ENCODE peak calls at places on chromosome 13, in five cellular contexts. One of them, this sample, is unnamed.
A peak's percentile ranks its signal among the peaks of the same experiment; 100 is the strongest.

GRCh38 chr13:109743706-109744453 is 42.5 kb downstream of the IRS2 start:
- DNase-seq in T-helper 22 cell: no peak
- DNase-seq in stimulated activated CD4-positive, alpha-beta T cell treated with anti-CD3 and anti-CD28 coated beads, TNF-alpha, amount 100 ng/mL, for 48 hours: no peak
- DNase-seq in AG09319: no peak
- DNase-seq in GOT3: no peak
- DNase-seq in this sample: no peak

GRCh38 chr13:40787062-40787461 is 2.3 kb upstream of the SLC25A15 start:
- DNase-seq in T-helper 22 cell: no peak
- DNase-seq in GOT3: no peak
- DNase-seq in AG09319: no peak
- DNase-seq in stimulated activated CD4-positive, alpha-beta T cell treated with anti-CD3 and anti-CD28 coated beads, TNF-alpha, amount 100 ng/mL, for 48 hours: no peak
- DNase-seq in this sample: no peak

GRCh38 chr13:98411617-98412310 is 165.1 kb downstream of the STK24 start:
- DNase-seq in GOT3: no peak
- DNase-seq in stimulated activated CD4-positive, alpha-beta T cell treated with anti-CD3 and anti-CD28 coated beads, TNF-alpha, amount 100 ng/mL, for 48 hours: no peak
- DNase-seq in AG09319: no peak
- DNase-seq in T-helper 22 cell: no peak
- DNase-seq in this sample: no peak

GRCh38 chr13:26695360-26695705 is 65.3 kb downstream of the GPR12 start:
- DNase-seq in stimulated activated CD4-positive, alpha-beta T cell treated with anti-CD3 and anti-CD28 coated beads, TNF-alpha, amount 100 ng/mL, for 48 hours: no peak
- DNase-seq in GOT3: no peak
- DNase-seq in AG09319: no peak
- DNase-seq in T-helper 22 cell: no peak
- DNase-seq in this sample: no peak

GRCh38 chr13:34040863-34041262 is 222.9 kb downstream of the RFC3 start:
- DNase-seq in T-helper 22 cell: no peak
- DNase-seq in AG09319: no peak
- DNase-seq in stimulated activated CD4-positive, alpha-beta T cell treated with anti-CD3 and anti-CD28 coated beads, TNF-alpha, amount 100 ng/mL, for 48 hours: no peak
- DNase-seq in GOT3: no peak
- DNase-seq in this sample: no peak

GRCh38 chr13:24650157-24650556 is 30.1 kb upstream of the ATP12A start:
- DNase-seq in stimulated activated CD4-positive, alpha-beta T cell treated with anti-CD3 and anti-CD28 coated beads, TNF-alpha, amount 100 ng/mL, for 48 hours: no peak
- DNase-seq in AG09319: peak; percentile 72
- DNase-seq in T-helper 22 cell: no peak
- DNase-seq in GOT3: no peak
- DNase-seq in this sample: no peak

GRCh38 chr13:76638160-76638559 is 248.0 kb downstream of the KCTD12 start:
- DNase-seq in GOT3: no peak
- DNase-seq in AG09319: no peak
- DNase-seq in T-helper 22 cell: no peak
- DNase-seq in stimulated activated CD4-positive, alpha-beta T cell treated with anti-CD3 and anti-CD28 coated beads, TNF-alpha, amount 100 ng/mL, for 48 hours: no peak
- DNase-seq in this sample: no peak

GRCh38 chr13:46992383-46992952 is 95.6 kb upstream of the HTR2A start:
- DNase-seq in stimulated activated CD4-positive, alpha-beta T cell treated with anti-CD3 and anti-CD28 coated beads, TNF-alpha, amount 100 ng/mL, for 48 hours: no peak
- DNase-seq in T-helper 22 cell: no peak
- DNase-seq in GOT3: no peak
- DNase-seq in AG09319: no peak
- DNase-seq in this sample: no peak

GRCh38 chr13:32001392-32001768 is 30.2 kb upstream of the FRY start:
- DNase-seq in GOT3: no peak
- DNase-seq in T-helper 22 cell: no peak
- DNase-seq in AG09319: peak; percentile 14
- DNase-seq in stimulated activated CD4-positive, alpha-beta T cell treated with anti-CD3 and anti-CD28 coated beads, TNF-alpha, amount 100 ng/mL, for 48 hours: no peak
- DNase-seq in this sample: no peak

GRCh38 chr13:97194473-97194872 is 27.7 kb upstream of the MBNL2 start:
- DNase-seq in GOT3: no peak
- DNase-seq in T-helper 22 cell: no peak
- DNase-seq in stimulated activated CD4-positive, alpha-beta T cell treated with anti-CD3 and anti-CD28 coated beads, TNF-alpha, amount 100 ng/mL, for 48 hours: no peak
- DNase-seq in AG09319: no peak
- DNase-seq in this sample: peak; percentile 90

GRCh38 chr13:65856464-65856863 is 1373.7 kb downstream of the PCDH9 start:
- DNase-seq in T-helper 22 cell: no peak
- DNase-seq in GOT3: no peak
- DNase-seq in stimulated activated CD4-positive, alpha-beta T cell treated with anti-CD3 and anti-CD28 coated beads, TNF-alpha, amount 100 ng/mL, for 48 hours: no peak
- DNase-seq in AG09319: no peak
- DNase-seq in this sample: no peak

GRCh38 chr13:19597523-19597922 is 35.9 kb upstream of the MPHOSPH8 start:
- DNase-seq in T-helper 22 cell: no peak
- DNase-seq in AG09319: no peak
- DNase-seq in GOT3: no peak
- DNase-seq in stimulated activated CD4-positive, alpha-beta T cell treated with anti-CD3 and anti-CD28 coated beads, TNF-alpha, amount 100 ng/mL, for 48 hours: no peak
- DNase-seq in this sample: no peak

GRCh38 chr13:111900390-111901180 is 166.4 kb upstream of the SOX1 start:
- DNase-seq in GOT3: no peak
- DNase-seq in stimulated activated CD4-positive, alpha-beta T cell treated with anti-CD3 and anti-CD28 coated beads, TNF-alpha, amount 100 ng/mL, for 48 hours: no peak
- DNase-seq in T-helper 22 cell: no peak
- DNase-seq in AG09319: no peak
- DNase-seq in this sample: no peak

GRCh38 chr13:24148414-24149305 is 11.9 kb upstream of the SPATA13 start:
- DNase-seq in T-helper 22 cell: no peak
- DNase-seq in GOT3: peak; percentile 53
- DNase-seq in AG09319: peak; percentile 96
- DNase-seq in stimulated activated CD4-positive, alpha-beta T cell treated with anti-CD3 and anti-CD28 coated beads, TNF-alpha, amount 100 ng/mL, for 48 hours: no peak
- DNase-seq in this sample: no peak

GRCh38 chr13:25300861-25301346 is 521 bp upstream of the NUP58 start:
- DNase-seq in stimulated activated CD4-positive, alpha-beta T cell treated with anti-CD3 and anti-CD28 coated beads, TNF-alpha, amount 100 ng/mL, for 48 hours: no peak
- DNase-seq in GOT3: no peak
- DNase-seq in T-helper 22 cell: no peak
- DNase-seq in AG09319: no peak
- DNase-seq in this sample: no peak

GRCh38 chr13:81012031-81012430 is 671.1 kb upstream of the SPRY2 start:
- DNase-seq in GOT3: no peak
- DNase-seq in T-helper 22 cell: no peak
- DNase-seq in stimulated activated CD4-positive, alpha-beta T cell treated with anti-CD3 and anti-CD28 coated beads, TNF-alpha, amount 100 ng/mL, for 48 hours: no peak
- DNase-seq in AG09319: no peak
- DNase-seq in this sample: no peak

GRCh38 chr13:44273216-44273615 is 100.4 kb upstream of the SERP2 start:
- DNase-seq in T-helper 22 cell: no peak
- DNase-seq in stimulated activated CD4-positive, alpha-beta T cell treated with anti-CD3 and anti-CD28 coated beads, TNF-alpha, amount 100 ng/mL, for 48 hours: no peak
- DNase-seq in AG09319: no peak
- DNase-seq in GOT3: no peak
- DNase-seq in this sample: no peak

This sample was measured in CMK.